ENCODE peak calls at places on chromosomes 11 and 22, in six cellular contexts. V, A, C, J, O and X are unnamed samples.

GRCh38 chr22:29154364-29155048 is 51.2 kb upstream of the EMID1 start:
- DNase-seq in V (peak), A (peak), C (peak), J (no peak), O (peak), X (peak)

GRCh38 chr11:19393941-19394340 is 153.2 kb upstream of the E2F8 start:
- DNase-seq in V (peak), A (peak), C (no peak), J (no peak), O (no peak), X (no peak)

GRCh38 chr22:47249370-47249928 is 487.0 kb downstream of the TBC1D22A start:
- DNase-seq in V (no peak), A (no peak), C (no peak), J (no peak), O (no peak), X (no peak)

GRCh38 chr22:49347376-49347775 is 480.3 kb downstream of the BRD1 start:
- DNase-seq in V (no peak), A (no peak), C (no peak), J (no peak), O (no peak), X (no peak)

GRCh38 chr22:40637181-40638150 is 947 bp upstream of the MRTFA start:
- DNase-seq in V (no peak), A (no peak), C (no peak), J (peak), O (peak), X (no peak)

GRCh38 chr11:56214537-56214936 is 19.5 kb downstream of the OR5T2 start:
- DNase-seq in V (no peak), A (no peak), C (no peak), J (no peak), O (no peak), X (no peak)

GRCh38 chr11:34181856-34182405 is 76.5 kb downstream of the NAT10 start:
- DNase-seq in V (no peak), A (no peak), C (no peak), J (no peak), O (no peak), X (no peak)

GRCh38 chr22:24992946-24993345 is 40.4 kb downstream of the KIAA1671 start:
- DNase-seq in V (no peak), A (no peak), C (no peak), J (no peak), O (no peak), X (no peak)

GRCh38 chr11:35096737-35097136 is 42.2 kb upstream of the CD44 start:
- DNase-seq in V (no peak), A (no peak), C (no peak), J (no peak), O (no peak), X (no peak)

GRCh38 chr11:61754534-61755482 is 2.4 kb downstream of the MYRF start:
- DNase-seq in V (no peak), A (no peak), C (no peak), J (no peak), O (no peak), X (no peak)

GRCh38 chr11:1138053-1138452 is 19.7 kb upstream of the MUC5AC start:
- DNase-seq in V (no peak), A (peak), C (peak), J (no peak), O (no peak), X (no peak)